ENCODE peak calls at places on chromosomes 13 and 19, in five cellular contexts. F is thoracic aorta, T is uterus, Y is Peyer's patch, E is tibial nerve. M is an unnamed sample. For H3K4me1, the result is how much of the 10 kb centered on the place peaks cover.

GRCh38 chr13:74246398-74246975 is 112.3 kb upstream of the KLF12 start:
- DNase-seq in F (no peak), T (peak), Y (no peak), E (peak), M (no peak)

GRCh38 chr13:36421447-36421846 is 10.8 kb upstream of the CCNA1 start:
- DNase-seq in F (no peak), T (no peak), Y (no peak), E (no peak), M (no peak)

GRCh38 chr13:97298816-97299215 is 76.7 kb downstream of the MBNL2 start:
- DNase-seq in F (no peak), T (no peak), Y (no peak), E (no peak), M (no peak)

GRCh38 chr13:99980201-99981114 is 1.1 kb upstream of the ZIC2 start:
- DNase-seq in F (no peak), T (peak), Y (no peak), E (no peak), M (no peak)

GRCh38 chr13:75838366-75839017 is 202.4 kb downstream of the LMO7 start:
- DNase-seq in F (no peak), T (no peak), Y (no peak), E (no peak), M (no peak)

GRCh38 chr19:28633223-28634030 is 579.5 kb downstream of the UQCRFS1 start:
- DNase-seq in F (no peak), T (no peak), Y (no peak), E (no peak), M (peak)

GRCh38 chr19:54096642-54097106 is 3.9 kb downstream of the OSCAR start:
- DNase-seq in F (no peak), T (no peak), Y (no peak), E (peak), M (no peak)

GRCh38 chr19:37007587-37008220 is 70.5 kb upstream of the ZNF420 start:
- DNase-seq in F (no peak), T (peak), Y (peak), E (no peak), M (peak)

GRCh38 chr13:41061914-41062837 is 867 bp downstream of the WBP4 start:
- DNase-seq in F (no peak), T (no peak), Y (no peak), E (peak), M (no peak)

GRCh38 chr13:26344980-26345379 is 91.1 kb downstream of the CDK8 start:
- DNase-seq in F (no peak), T (no peak), Y (no peak), E (no peak), M (no peak)

GRCh38 chr13:48750588-48751383 is 97.1 kb downstream of the CYSLTR2 start:
- DNase-seq in F (no peak), T (peak), Y (no peak), E (peak), M (no peak)

DNA sequence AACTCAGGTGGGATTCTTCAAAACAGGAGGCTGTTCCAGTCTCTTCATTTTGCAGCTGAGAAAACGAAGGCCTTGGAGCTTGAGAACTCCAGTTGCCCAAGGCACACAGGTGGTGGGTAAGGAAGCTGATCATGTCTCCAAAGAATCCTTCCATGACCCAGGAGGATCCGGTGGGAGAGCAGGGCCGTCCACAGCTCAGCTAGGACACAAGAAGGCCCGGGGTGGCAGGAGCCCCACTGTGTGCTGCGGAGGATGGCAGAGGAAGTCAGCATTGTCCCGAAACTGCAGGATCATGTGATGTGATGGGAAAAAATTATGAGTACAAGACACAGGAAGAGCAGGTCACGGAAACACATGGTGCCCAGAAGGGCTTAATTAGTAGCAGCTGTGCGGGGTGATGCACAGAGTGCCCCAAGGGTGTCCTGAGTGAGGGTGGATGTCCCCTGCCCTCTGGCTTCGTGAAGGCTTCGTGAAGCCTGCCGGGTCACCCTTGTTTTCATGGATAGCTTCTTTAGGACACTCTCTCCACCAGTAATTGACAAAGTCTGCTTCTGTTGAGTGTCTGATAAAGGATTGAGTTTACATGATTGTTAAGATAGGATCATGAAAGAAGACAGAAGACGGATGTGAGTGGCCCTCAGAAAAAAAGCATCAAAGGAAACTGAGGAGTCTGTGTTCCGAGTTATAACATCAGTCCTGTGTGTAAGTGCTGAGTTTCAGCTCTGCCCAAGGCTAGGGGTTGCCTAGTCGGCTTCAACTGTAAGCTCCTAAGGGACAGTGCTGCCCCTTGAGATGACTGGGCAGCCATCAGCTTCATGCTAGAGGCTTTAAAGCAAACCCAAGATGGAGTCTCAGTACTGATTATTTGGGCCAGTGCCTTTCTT is 33.8 kb upstream of the SACS start:
- DNase-seq in F (no peak), T (no peak), Y (no peak), E (no peak), M (no peak)
- H3K4me3 ChIP-seq in F (no peak), T (no peak), Y (no peak), E (no peak), M (no peak)

GRCh38 chr19:33771308-33772101 is 25.2 kb upstream of the KCTD15 start:
- DNase-seq in F (no peak), T (peak), Y (peak), E (peak), M (peak)

GRCh38 chr19:33770107-33770506 is 26.6 kb upstream of the KCTD15 start:
- DNase-seq in F (no peak), T (no peak), Y (no peak), E (no peak), M (no peak)

GRCh38 chr19:33766623-33767022 is 30.0 kb upstream of the KCTD15 start:
- DNase-seq in F (no peak), T (no peak), Y (no peak), E (no peak), M (no peak)

GRCh38 chr19:33769208-33769607 is 27.5 kb upstream of the KCTD15 start:
- DNase-seq in F (no peak), T (no peak), Y (no peak), E (no peak), M (no peak)

DNA sequence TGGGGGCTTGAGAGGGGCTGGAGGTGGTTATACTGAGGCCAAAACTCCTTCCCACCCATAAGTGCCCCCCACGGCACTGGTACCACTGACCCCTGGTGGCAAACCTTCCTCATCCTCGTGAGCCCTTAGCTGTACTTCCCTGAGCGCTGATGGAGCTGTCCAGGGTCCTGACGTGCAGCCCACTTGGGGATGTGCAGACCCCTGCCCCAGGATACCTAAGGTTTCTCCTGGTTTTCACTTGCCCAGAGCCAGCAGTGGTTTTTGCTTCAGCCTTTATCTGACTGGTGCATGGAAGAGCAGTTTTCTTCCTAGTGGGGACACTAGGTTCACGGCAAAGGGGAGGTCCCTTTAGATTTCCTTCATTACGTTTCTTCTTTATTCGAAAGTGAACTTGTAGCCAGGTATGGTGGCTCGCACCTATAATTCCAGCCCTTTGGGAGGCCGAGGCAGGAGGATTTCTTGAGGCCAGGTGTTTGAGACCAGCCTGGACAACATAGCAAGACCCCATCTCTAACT is 28.7 kb upstream of the KCTD15 start:
- DNase-seq in F (no peak), T (no peak), Y (no peak), E (no peak), M (no peak)
- TF ChIP-seq CTCF in F (no peak), T (no peak), Y (no peak), E (no peak), M (no peak)

GRCh38 chr19:3361384-3362216 is 4.8 kb upstream of the NFIC start:
- DNase-seq in F (no peak), T (no peak), Y (no peak), E (no peak), M (no peak)
- H3K4me1 ChIP-seq in F (under half), T (under half), Y (under half), E (half or more), M (under half)

GRCh38 chr13:46575843-46576242 is 22.9 kb downstream of the LRCH1 start:
- DNase-seq in F (no peak), T (no peak), Y (no peak), E (no peak), M (no peak)
- H3K4me3 ChIP-seq in F (peak), T (no peak), Y (no peak), E (no peak), M (no peak)

GRCh38 chr13:70347947-70348620 is 239.8 kb upstream of the KLHL1 start:
- DNase-seq in F (no peak), T (no peak), Y (no peak), E (no peak), M (no peak)
- TF ChIP-seq CTCF in F (no peak), T (no peak), Y (no peak), E (no peak), M (no peak)

GRCh38 chr19:46622118-46622446 is 2.8 kb downstream of the PTGIR start:
- DNase-seq in F (no peak), T (no peak), Y (no peak), E (no peak), M (no peak)
- H3K4me1 ChIP-seq in F (half or more), T (under half), Y (under half), E (half or more), M (under half)

DNA sequence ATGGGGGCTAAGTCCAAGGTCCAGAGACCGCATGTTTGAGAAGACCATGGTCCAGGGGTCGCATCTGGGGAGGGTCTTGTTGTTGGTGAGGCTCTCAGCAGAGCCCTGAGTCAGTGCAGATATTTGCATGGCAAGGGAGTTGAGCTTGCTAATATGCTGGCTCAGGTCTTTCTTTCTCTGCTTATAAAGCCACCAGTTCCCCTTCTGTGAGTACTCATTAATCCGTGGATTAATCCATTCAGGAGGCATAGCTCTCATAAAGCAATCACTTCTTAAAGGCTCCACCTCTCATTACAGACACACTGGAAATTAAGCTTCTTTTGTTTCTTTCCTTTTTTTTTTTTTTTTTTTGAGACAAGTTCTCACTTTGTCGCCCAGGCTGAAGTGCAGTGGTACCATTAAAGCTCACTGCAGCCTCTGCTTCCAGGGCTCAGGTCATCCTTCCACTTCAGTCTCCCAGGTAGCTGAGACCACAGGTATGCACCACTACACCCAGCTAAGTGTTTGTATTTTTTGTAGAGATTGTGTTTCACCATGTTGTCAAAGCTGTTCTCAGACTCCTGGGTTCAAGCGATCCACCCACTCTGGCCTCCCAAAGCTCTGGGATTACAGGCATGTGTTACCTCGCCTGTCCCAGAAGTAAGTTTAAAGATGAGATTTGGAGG is 216.4 kb downstream of the SLITRK5 start:
- DNase-seq in F (no peak), T (no peak), Y (no peak), E (no peak), M (no peak)
- H3K4me3 ChIP-seq in F (no peak), T (no peak), Y (no peak), E (no peak), M (no peak)